ENCODE peak calls at places on chromosomes 16 and 17, in seven cellular contexts. L is GM23338, D is GM12878, O is fibroblast of lung, J is IMR-90, C is endothelial cell of umbilical vein, R is neuronal stem cell. G is an unnamed sample.

GRCh38 chr17:17681187-17681743 is at the start of gene RAI1:
- DNase-seq in L (peak; percentile 73), O (peak; percentile 84), C (peak; percentile 75), D (no peak), J (peak; percentile 79), R (no peak), G (peak; percentile 94)

GRCh38 chr17:59874366-59874765 is 18.4 kb downstream of the TUBD1 start:
- DNase-seq in J (no peak), L (no peak), R (no peak), D (no peak), C (no peak), O (peak; percentile 52), G (no peak)

GRCh38 chr17:864315-864714 is 82.2 kb downstream of the MRM3 start:
- DNase-seq in O (no peak), D (no peak), L (no peak), R (no peak), C (peak; percentile 38), J (no peak), G (no peak)

GRCh38 chr17:17940451-17940911 is 31.7 kb downstream of the TOM1L2 start:
- DNase-seq in C (peak; percentile 49), R (no peak), L (no peak), J (peak; percentile 47), D (no peak), O (peak; percentile 90), G (peak; percentile 56)

GRCh38 chr17:9023389-9024210 is 2.3 kb downstream of the NTN1 start:
- DNase-seq in D (no peak), J (no peak), R (no peak), O (no peak), C (no peak), L (peak; percentile 51), G (peak; percentile 13)

GRCh38 chr16:51877686-51878085 is 669.3 kb downstream of the TOX3 start:
- DNase-seq in R (no peak), O (no peak), J (no peak), C (no peak), D (no peak), L (no peak), G (peak; percentile 20)

GRCh38 chr17:70582777-70583176 is 413.4 kb downstream of the KCNJ2 start:
- DNase-seq in C (no peak), J (no peak), D (no peak), R (no peak), O (no peak), L (no peak), G (no peak)

GRCh38 chr17:17345294-17345597 is 42.1 kb downstream of the NT5M start:
- DNase-seq in J (no peak), O (no peak), R (no peak), L (no peak), C (no peak), D (no peak), G (no peak)

GRCh38 chr17:72421128-72422092 is 300.6 kb downstream of the SOX9 start:
- DNase-seq in J (peak; percentile 98), R (no peak), C (peak; percentile 80), O (peak; percentile 99), L (no peak), D (peak; percentile 94), G (peak; percentile 98)

GRCh38 chr16:81752225-81752875 is 26.7 kb upstream of the PLCG2 start:
- DNase-seq in O (peak; percentile 31), R (no peak), C (no peak), D (peak; percentile 72), L (peak; percentile 20), J (no peak), G (peak; percentile 38)

GRCh38 chr16:23025692-23026305 is 123.5 kb downstream of the USP31 start:
- DNase-seq in L (no peak), D (no peak), O (no peak), R (no peak), C (no peak), J (no peak), G (peak; percentile 53)

GRCh38 chr17:66468241-66469087 is 166.1 kb downstream of the PRKCA start:
- DNase-seq in J (peak; percentile 26), L (peak; percentile 40), R (no peak), C (peak; percentile 51), D (peak; percentile 1), O (peak; percentile 40), G (peak; percentile 24)

GRCh38 chr17:56891751-56892150 is 22.1 kb downstream of the TRIM25 start:
- DNase-seq in L (peak; percentile 76), J (no peak), R (no peak), O (no peak), C (peak; percentile 28), D (no peak), G (peak; percentile 39)

GRCh38 chr16:84648595-84649510 is 542 bp downstream of the KLHL36 start:
- DNase-seq in L (peak; percentile 62), D (no peak), O (no peak), R (no peak), C (no peak), J (no peak), G (peak; percentile 40)

GRCh38 chr16:11669380-11670146 is 1.3 kb downstream of the SNN start:
- DNase-seq in C (peak; percentile 36), D (peak; percentile 33), L (peak; percentile 25), R (no peak), O (no peak), J (peak; percentile 16), G (peak; percentile 64)

GRCh38 chr17:77191266-77191665 is 50.5 kb downstream of the SEC14L1 start:
- DNase-seq in L (no peak), O (no peak), C (no peak), J (no peak), D (no peak), R (no peak), G (no peak)

GRCh38 chr17:77189148-77189547 is 48.4 kb downstream of the SEC14L1 start:
- DNase-seq in R (no peak), L (no peak), C (no peak), J (no peak), D (peak; percentile 64), O (no peak), G (no peak)

GRCh38 chr17:77186141-77186604 is 45.4 kb downstream of the SEC14L1 start:
- DNase-seq in R (no peak), D (no peak), L (no peak), O (no peak), C (no peak), J (no peak), G (no peak)

GRCh38 chr17:77190561-77190960 is 49.8 kb downstream of the SEC14L1 start:
- DNase-seq in C (no peak), O (no peak), D (no peak), L (no peak), R (no peak), J (no peak), G (no peak)

DNA sequence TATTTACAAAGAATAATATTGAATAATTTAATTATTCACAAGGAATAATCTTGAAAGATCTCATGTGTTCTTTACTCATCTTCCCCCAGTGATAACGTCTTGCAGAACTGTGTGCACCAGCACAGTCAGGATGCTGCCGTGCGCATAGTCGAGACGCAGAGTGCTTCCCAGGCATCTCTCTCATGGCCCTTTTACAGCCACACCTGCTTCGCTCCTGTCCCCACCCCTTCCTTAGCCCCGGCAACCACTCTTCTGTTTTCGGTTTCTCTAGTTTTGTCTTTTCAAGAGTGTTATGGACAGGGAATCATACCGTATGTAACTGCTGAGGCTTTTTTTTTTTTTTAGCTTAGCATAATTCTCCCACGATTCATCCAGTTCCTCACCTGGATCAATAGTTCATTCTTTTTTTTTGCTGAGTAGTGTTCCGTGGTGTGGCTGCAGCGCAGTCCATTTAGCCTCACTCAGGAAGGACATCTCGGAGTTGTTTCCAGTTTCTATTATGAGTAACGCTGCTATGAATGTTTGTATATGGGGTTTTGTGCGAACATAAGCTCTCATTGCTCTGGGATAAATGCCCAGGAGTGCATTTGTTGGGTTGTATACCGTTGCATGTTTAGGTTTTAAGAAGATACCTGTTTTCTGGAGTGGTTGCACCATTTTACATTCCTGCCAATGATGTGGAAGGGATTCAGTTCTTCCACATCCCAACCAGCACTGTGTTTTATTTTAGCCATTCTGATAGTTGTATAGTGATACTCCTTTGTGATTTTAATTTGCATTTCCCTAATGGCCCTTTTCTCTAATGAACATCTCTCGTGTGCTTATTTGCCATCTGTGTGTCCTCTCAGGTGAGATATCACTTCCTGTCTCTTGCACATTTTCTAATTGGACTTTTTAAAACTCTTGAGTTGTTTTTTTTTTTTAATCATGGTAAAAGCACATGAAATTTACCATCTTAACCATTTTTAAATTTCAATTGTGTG is 47.6 kb downstream of the SEC14L1 start:
- DNase-seq in C (peak; percentile 65), R (no peak), L (no peak), D (no peak), J (no peak), O (no peak), G (no peak)
- H2AFZ ChIP-seq in C (no peak overlapping the region), R (no peak overlapping the region), L (no peak overlapping the region), D (no peak overlapping the region), J (no peak overlapping the region), O (no peak overlapping the region), G (no peak overlapping the region)

GRCh38 chr17:20155258-20156195 is 146.4 kb downstream of the SPECC1 start:
- DNase-seq in L (peak; percentile 99), D (peak; percentile 91), R (peak; percentile 97), O (peak; percentile 99), C (peak; percentile 96), J (peak; percentile 96), G (peak; percentile 83)

GRCh38 chr17:20158580-20158979 is 149.4 kb downstream of the SPECC1 start:
- DNase-seq in O (no peak), C (no peak), L (no peak), R (no peak), D (no peak), J (no peak), G (no peak)

GRCh38 chr17:20154601-20155000 is 145.4 kb downstream of the SPECC1 start:
- DNase-seq in L (no peak), J (no peak), R (no peak), C (no peak), O (no peak), D (no peak), G (no peak)

GRCh38 chr17:20156196-20157077 is 147.3 kb downstream of the SPECC1 start:
- DNase-seq in O (peak; percentile 49), C (peak; percentile 11), L (peak; percentile 84), D (no peak), J (peak; percentile 25), R (peak; percentile 29), G (peak; percentile 47)

GRCh38 chr17:20157078-20157360 is 147.9 kb downstream of the SPECC1 start:
- DNase-seq in O (no peak), L (no peak), J (no peak), D (no peak), R (no peak), C (no peak), G (no peak)
- H3K27ac ChIP-seq in O (no peak overlapping the region), L (peak overlapping the region; percentile 96), J (peak overlapping the region; percentile 88), D (no peak overlapping the region), R (no peak overlapping the region), C (no peak overlapping the region), G (no peak overlapping the region)

DNA sequence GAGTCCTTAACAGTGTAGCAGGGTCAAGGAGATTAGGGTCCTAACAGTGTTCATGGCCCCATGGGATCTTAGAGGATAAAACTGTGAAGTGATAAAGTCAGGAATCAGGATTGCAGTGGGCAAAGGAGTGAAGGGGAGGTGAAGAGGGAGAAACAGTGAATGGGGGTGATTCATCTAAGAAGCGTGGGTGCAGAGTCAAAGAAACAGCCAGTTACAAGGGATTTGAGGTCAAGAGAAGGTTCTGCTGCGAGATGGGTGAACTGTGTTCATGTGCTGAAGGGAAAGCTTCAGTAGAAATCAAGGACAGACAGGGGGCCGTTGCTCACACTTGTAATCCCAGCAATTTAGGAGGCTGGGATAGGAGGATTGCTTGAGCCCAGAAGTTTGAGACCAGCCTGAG is 5.9 kb downstream of the GTF3C1 start:
- DNase-seq in J (no peak), L (no peak), C (no peak), R (no peak), D (no peak), O (peak; percentile 22), G (peak; percentile 21)
- H3K36me3 ChIP-seq in J (peaks cover 52% of the 10 kb centered on the region), L (peaks cover 47% of the 10 kb centered on the region), C (peaks cover 34% of the 10 kb centered on the region), R (peaks cover 48% of the 10 kb centered on the region), D (peaks cover 21% of the 10 kb centered on the region), O (peaks cover 21% of the 10 kb centered on the region), G (peaks cover 43% of the 10 kb centered on the region)

DNA sequence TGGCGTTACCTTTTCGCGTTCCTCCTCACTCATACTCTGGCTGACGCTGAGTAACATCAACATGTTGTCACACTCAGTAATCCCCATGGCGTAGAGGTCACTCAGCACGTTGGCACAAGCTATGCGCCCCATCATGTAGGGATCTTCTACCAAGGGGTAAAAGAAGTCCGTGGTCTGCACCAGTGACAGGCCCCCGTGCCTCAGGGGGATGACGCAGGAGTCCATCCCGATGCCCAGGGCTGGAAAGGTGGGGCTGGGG is 596 bp downstream of the SEPHS2 start:
- DNase-seq in C (no peak), J (no peak), D (no peak), O (no peak), L (no peak), R (no peak), G (no peak)
- H2AFZ ChIP-seq in C (peak overlapping the region; percentile 80), J (peak overlapping the region; percentile 87), D (peak overlapping the region; percentile 70), O (peak overlapping the region; percentile 88), L (peak overlapping the region; percentile 57), R (peak overlapping the region; percentile 91), G (peak overlapping the region; percentile 92)